ENCODE peak calls at places on chromosome 5, in four cellular contexts. A is tibial nerve, S is sigmoid colon, H is neural crest cell. C is an unnamed sample.

GRCh38 chr5:56829137-56829536 is 13.8 kb downstream of the MAP3K1 start:
- DNase-seq in A (no peak), S (no peak), H (no peak), C (no peak)

GRCh38 chr5:169765176-169765575 is 128.1 kb downstream of the DOCK2 start:
- DNase-seq in A (no peak), S (no peak), H (no peak), C (no peak)

GRCh38 chr5:150604010-150604409 is 36.5 kb upstream of the SYNPO start:
- DNase-seq in A (no peak), S (no peak), H (no peak), C (no peak)

GRCh38 chr5:65742565-65743231 is 20.7 kb downstream of the NLN start:
- DNase-seq in A (no peak), S (no peak), H (no peak), C (no peak)

GRCh38 chr5:79962580-79963222 is 28.4 kb downstream of the MTX3 start:
- DNase-seq in A (no peak), S (no peak), H (no peak), C (no peak)

GRCh38 chr5:6419340-6419852 is 29.3 kb upstream of the UBE2QL1 start:
- DNase-seq in A (no peak), S (no peak), H (no peak), C (no peak)

GRCh38 chr5:71932649-71933338 is 174.5 kb upstream of the MAP1B start:
- DNase-seq in A (peak), S (no peak), H (peak), C (peak)

GRCh38 chr5:134275822-134276221 is 49.9 kb upstream of the PPP2CA start:
- DNase-seq in A (no peak), S (no peak), H (no peak), C (no peak)

GRCh38 chr5:89421035-89421434 is 538.1 kb upstream of the MEF2C start:
- DNase-seq in A (no peak), S (no peak), H (no peak), C (no peak)

GRCh38 chr5:147341382-147341781 is 106.6 kb downstream of the STK32A start:
- DNase-seq in A (no peak), S (no peak), H (no peak), C (no peak)

GRCh38 chr5:147336871-147337270 is 102.0 kb downstream of the STK32A start:
- DNase-seq in A (no peak), S (no peak), H (no peak), C (no peak)

GRCh38 chr5:147344861-147345260 is 110.0 kb downstream of the STK32A start:
- DNase-seq in A (no peak), S (no peak), H (no peak), C (no peak)

DNA sequence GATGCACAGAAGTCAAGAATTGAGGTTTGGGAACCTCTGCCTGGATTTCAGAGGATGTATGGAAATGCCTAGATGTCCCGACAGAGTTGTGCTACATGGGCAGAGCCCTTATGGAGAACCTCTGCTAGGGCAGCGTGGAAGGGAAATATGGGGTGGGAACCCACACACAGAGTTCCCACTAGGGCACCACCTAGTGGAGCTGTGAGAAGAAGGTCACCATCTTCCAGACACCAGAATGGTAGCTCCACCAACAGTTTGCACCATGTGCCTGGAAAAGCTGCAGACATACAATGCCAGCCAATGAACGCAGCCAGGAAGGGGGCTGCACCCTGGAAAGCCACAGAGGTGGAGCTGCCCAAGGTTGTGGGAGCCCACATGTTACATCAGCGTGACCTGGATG is 104.5 kb downstream of the STK32A start:
- DNase-seq in A (no peak), S (no peak), H (no peak), C (no peak)
- TF ChIP-seq CTCF in A (no peak), S (no peak), H (no peak), C (no peak)

DNA sequence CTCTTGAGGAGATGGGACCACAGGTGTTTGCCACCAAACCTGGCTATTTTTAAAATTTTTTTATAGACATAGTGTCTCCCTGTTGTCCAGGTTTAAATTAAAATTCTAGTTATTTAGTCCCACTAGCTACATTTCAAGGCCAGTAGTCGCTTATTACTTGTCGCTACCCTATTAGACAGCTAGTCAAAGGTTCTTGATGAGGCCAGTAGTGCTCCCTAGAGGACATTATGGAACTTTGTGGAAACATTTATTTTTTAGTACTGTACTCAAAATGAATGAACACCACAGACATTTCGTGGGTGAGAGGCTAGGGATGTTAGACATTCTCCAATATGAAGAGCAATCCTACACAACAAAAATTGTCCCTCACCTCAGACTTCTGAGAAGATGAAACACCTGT is 14.4 kb upstream of the GRXCR2 start:
- DNase-seq in A (no peak), S (no peak), H (no peak), C (no peak)
- TF ChIP-seq CTCF in A (no peak), S (peak), H (peak), C (no peak)

GRCh38 chr5:147558826-147559225 is 49.0 kb upstream of the DPYSL3 start:
- DNase-seq in A (peak), S (peak), H (no peak), C (peak)

GRCh38 chr5:147561435-147561834 is 51.6 kb upstream of the DPYSL3 start:
- DNase-seq in A (no peak), S (no peak), H (no peak), C (no peak)

GRCh38 chr5:147558131-147558730 is 48.4 kb upstream of the DPYSL3 start:
- DNase-seq in A (no peak), S (no peak), H (no peak), C (no peak)

GRCh38 chr5:147560982-147561381 is 51.1 kb upstream of the DPYSL3 start:
- DNase-seq in A (no peak), S (no peak), H (no peak), C (no peak)

GRCh38 chr5:147559725-147560124 is 49.9 kb upstream of the DPYSL3 start:
- DNase-seq in A (no peak), S (no peak), H (no peak), C (no peak)
- TF ChIP-seq CTCF in A (no peak), S (no peak), H (no peak), C (no peak)

GRCh38 chr5:425714-426113 is 17.3 kb upstream of the EXOC3 start:
- DNase-seq in A (no peak), S (peak), H (no peak), C (no peak)
- TF ChIP-seq CTCF in A (no peak), S (no peak), H (no peak), C (no peak)

DNA sequence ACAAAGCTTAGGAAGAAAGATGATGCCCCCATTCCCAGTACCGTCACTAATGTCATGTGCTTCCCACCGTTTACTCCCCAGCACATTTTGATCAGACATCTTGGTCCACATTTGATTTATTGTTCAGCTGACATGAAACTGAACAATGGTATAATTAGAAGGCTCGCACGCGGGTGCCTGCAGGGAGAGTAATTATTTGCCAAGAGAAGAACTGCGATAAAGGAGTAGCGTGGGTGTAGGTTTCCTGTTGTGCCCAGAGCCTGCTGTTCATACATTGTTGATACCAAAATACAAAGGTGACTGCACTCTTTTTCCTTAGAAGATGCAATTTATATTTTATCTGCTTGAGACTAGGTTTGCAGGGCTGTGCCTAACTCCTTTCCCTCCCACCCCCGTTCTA is 241.8 kb upstream of the MSX2 start:
- DNase-seq in A (no peak), S (no peak), H (no peak), C (no peak)
- TF ChIP-seq CTCF in A (no peak), S (no peak), H (no peak), C (no peak)

DNA sequence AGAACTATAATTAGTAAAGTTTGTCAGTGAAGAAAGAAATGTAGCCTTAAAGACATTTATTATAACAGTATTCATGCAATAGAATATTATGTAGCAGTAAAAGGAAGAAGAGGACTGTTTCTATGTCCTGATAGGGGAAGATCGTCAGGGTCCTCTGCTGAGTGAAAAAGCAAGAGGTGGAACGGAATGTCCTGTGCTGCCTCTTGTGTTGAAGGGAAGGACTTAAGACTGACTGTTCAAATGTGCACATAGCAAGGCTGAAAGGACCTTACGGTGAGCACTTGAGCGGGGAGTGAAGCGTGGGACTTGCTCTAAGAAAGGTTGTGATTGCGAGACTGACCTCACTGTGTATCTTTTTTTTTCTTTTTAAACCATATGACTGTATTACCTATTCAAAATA is 63.2 kb downstream of the SNX24 start:
- DNase-seq in A (no peak), S (no peak), H (no peak), C (no peak)
- TF ChIP-seq CTCF in A (no peak), S (no peak), H (no peak), C (peak)

GRCh38 chr5:53512539-53512938 is 32.1 kb downstream of the FST start:
- DNase-seq in A (no peak), S (no peak), H (no peak), C (no peak)
- TF ChIP-seq CTCF in A (no peak), S (no peak), H (no peak), C (no peak)